ENCODE peak calls at places on chromosomes 13 and 19, in seven cellular contexts. G, F, Q, V, Z, K and W are unnamed samples.

GRCh38 chr13:102983496-102983895 is 82.7 kb downstream of the SLC10A2 start:
- DNase-seq in F (no peak), G (no peak), K (peak), V (no peak), Q (no peak), Z (no peak), W (no peak)

GRCh38 chr13:111856571-111856970 is 210.4 kb upstream of the SOX1 start:
- DNase-seq in V (no peak), Z (no peak), K (no peak), Q (no peak), F (no peak), G (no peak), W (no peak)

GRCh38 chr13:113374511-113375175 is 10.7 kb upstream of the GRTP1 start:
- DNase-seq in Z (no peak), V (no peak), K (no peak), G (no peak), Q (no peak), F (no peak), W (no peak)

GRCh38 chr13:21458457-21458815 is 667 bp downstream of the ZDHHC20 start:
- DNase-seq in G (peak), K (peak), V (no peak), Q (no peak), F (no peak), Z (no peak), W (peak)

GRCh38 chr13:102128216-102128800 is 273.5 kb downstream of the FGF14 start:
- DNase-seq in K (no peak), Z (no peak), G (no peak), V (no peak), Q (peak), F (peak), W (peak)

GRCh38 chr19:51980116-51980736 is 6.4 kb downstream of the ZNF350 start:
- DNase-seq in V (no peak), G (no peak), Z (no peak), Q (no peak), K (peak), F (no peak), W (no peak)

GRCh38 chr19:34364830-34365462 is at the start of gene GPI:
- DNase-seq in Z (peak), K (peak), Q (peak), G (peak), V (no peak), F (peak), W (peak)

GRCh38 chr13:98217597-98217996 is 40.5 kb upstream of the RNF113B start:
- DNase-seq in Z (no peak), G (no peak), V (no peak), F (no peak), Q (no peak), K (no peak), W (no peak)

GRCh38 chr19:48735031-48735615 is 5.3 kb downstream of the RASIP1 start:
- DNase-seq in Q (peak), V (no peak), Z (no peak), K (peak), F (no peak), G (peak), W (peak)

GRCh38 chr19:4870025-4870700 is 2.7 kb upstream of the PLIN3 start:
- DNase-seq in Q (peak), G (peak), K (peak), F (peak), Z (peak), V (no peak), W (peak)

GRCh38 chr19:3268326-3268725 is 43.9 kb downstream of the CELF5 start:
- DNase-seq in F (no peak), Q (no peak), G (no peak), Z (no peak), V (no peak), K (no peak), W (no peak)

GRCh38 chr13:44311011-44311481 is 62.6 kb upstream of the SERP2 start:
- DNase-seq in F (peak), Q (no peak), V (no peak), Z (no peak), K (no peak), G (no peak), W (no peak)

GRCh38 chr19:21568816-21569496 is 63.6 kb downstream of the ZNF429 start:
- DNase-seq in Q (no peak), V (no peak), F (peak), Z (no peak), K (peak), G (no peak), W (no peak)

GRCh38 chr19:17671906-17672305 is 16.2 kb downstream of the UNC13A start:
- DNase-seq in V (no peak), G (peak), F (peak), Z (no peak), K (peak), Q (peak), W (peak)

GRCh38 chr13:42495256-42495655 is 78.7 kb upstream of the TNFSF11 start:
- DNase-seq in Z (no peak), Q (peak), K (peak), G (no peak), F (no peak), V (no peak), W (no peak)

GRCh38 chr19:6229951-6230712 is 49.6 kb downstream of the MLLT1 start:
- DNase-seq in Q (no peak), F (no peak), Z (no peak), K (no peak), V (no peak), G (no peak), W (no peak)

GRCh38 chr13:50162001-50162400 is 146.8 kb downstream of the KCNRG start:
- DNase-seq in G (no peak), F (peak), V (no peak), Q (peak), Z (no peak), K (no peak), W (peak)

GRCh38 chr13:21638319-21639282 is 32.3 kb upstream of the FGF9 start:
- DNase-seq in K (peak), G (no peak), Z (no peak), V (peak), Q (peak), F (peak), W (peak)

GRCh38 chr13:99803141-99803540 is 168.4 kb downstream of the ZIC5 start:
- DNase-seq in Q (no peak), K (no peak), F (no peak), Z (no peak), G (no peak), V (no peak), W (no peak)
- H3K18ac ChIP-seq in Q (no peak), K (no peak), F (no peak), Z (no peak), G (no peak), V (no peak), W (no peak)

DNA sequence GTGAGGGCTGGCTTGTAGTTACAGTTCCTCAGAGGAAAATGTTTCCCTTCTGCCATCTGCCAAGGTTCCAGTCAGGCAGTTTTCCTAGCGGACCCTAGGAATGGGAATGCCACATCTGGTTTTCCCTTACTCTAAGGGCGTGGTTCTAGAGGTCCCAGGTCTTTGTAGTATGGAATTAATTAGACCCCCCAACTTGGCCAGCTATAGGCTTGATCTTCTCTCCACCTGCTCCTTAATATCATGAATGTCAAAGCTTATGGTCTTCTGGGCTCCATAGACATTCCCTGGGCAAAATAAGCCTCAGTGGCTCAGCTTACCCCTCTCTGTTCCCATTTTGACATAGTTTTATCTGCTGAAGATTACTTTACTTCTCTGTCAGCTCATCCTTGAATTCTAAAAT is 70.0 kb downstream of the ZNF568 start:
- DNase-seq in F (no peak), G (no peak), K (no peak), V (no peak), Q (no peak), Z (no peak), W (no peak)
- H2AK5ac ChIP-seq in F (no peak), G (no peak), K (no peak), V (no peak), Q (no peak), Z (no peak), W (no peak)

DNA sequence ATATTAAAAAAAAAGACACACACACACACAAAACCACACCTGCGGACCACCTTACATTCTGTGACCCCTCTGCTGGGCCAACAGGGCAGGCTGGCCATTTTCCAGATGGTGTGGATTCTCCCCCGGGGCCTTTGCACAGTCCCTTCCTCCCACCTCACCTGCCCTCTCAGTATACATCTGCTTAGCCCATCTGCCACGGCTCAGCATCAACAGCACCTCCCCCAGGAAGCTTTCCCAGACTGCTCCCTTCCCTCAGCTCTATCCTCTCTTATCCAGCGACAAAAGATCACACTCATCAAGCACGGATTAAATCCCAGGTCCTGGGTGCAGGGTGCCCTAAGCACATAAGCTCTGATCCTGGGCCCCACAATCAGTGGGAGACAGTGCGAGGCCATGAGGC is 4.5 kb downstream of the ZNF787 start:
- DNase-seq in G (no peak), Z (no peak), V (no peak), F (no peak), Q (no peak), K (no peak), W (no peak)
- H3K18ac ChIP-seq in G (no peak), Z (no peak), V (peak), F (no peak), Q (no peak), K (no peak), W (no peak)

DNA sequence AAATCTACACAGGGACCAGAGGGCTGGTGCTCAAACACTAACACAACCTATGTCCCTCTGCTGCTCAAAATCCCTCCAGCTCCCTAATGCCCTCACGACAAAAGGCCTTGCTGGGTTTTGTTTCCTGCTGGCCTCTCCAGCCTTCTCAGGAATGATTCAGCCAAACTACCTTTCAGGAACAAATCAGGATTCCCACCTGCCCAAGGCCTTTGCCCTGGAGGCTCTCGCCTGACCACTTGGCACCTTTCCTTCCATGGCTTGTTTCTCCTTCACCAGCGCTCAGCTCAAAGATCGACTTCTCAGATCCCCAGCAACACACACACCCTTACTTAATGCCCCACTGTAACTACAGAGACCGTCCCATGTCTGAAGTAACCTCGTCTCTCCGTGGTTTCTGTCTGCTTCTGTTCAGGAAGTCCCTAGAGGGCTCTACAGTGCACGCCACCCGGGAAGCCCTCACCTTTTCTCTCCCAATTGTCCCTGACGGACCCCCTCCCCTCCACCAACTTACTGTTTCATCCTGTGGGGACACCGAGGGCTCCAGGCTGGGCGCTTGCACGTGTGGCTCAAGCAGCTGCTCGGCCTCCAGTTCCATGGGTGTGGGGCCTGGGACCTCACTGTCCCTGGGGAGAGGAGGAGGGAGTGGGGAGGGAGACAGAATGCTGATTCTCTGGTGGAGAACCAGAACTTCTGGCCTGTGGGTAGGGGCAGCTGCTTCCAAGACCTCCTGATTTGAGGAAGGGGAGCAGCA is 3.3 kb upstream of the SIX5 start:
- DNase-seq in F (no peak), V (no peak), G (no peak), K (no peak), Z (no peak), Q (no peak), W (no peak)
- H2AK5ac ChIP-seq in F (no peak), V (no peak), G (no peak), K (no peak), Z (no peak), Q (peak), W (no peak)

GRCh38 chr19:14565298-14565679 is 6.6 kb downstream of the NDUFB7 start:
- DNase-seq in F (no peak), V (no peak), Q (no peak), G (peak), Z (no peak), K (no peak), W (no peak)
- H3K18ac ChIP-seq in F (no peak), V (no peak), Q (no peak), G (no peak), Z (no peak), K (no peak), W (no peak)

DNA sequence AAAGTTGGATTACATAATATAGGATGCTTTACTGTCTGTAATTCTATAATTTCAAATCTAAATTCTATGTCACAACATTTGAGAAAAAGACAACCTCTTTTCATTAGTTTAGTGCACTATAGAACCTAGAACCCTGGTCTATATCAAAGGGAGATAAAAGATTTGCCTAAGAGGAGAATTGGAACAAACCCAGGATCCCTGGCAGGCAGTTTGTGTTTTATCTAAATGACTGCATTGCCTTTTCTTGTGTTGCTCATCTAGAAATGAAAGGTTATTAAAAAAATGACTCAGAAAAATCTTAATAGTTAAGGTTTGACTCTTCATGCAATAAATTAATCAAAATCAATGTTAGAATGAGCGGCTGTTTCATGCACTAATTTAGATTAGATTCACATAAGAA is 96.7 kb downstream of the PCDH9 start:
- DNase-seq in Q (no peak), G (no peak), K (no peak), Z (no peak), V (no peak), F (peak), W (no peak)
- H2AK5ac ChIP-seq in Q (no peak), G (no peak), K (no peak), Z (no peak), V (no peak), F (no peak), W (no peak)

GRCh38 chr13:105960326-105960725 is 575.1 kb downstream of the EFNB2 start:
- DNase-seq in V (no peak), Z (no peak), G (no peak), Q (no peak), F (no peak), K (no peak), W (no peak)

GRCh38 chr13:105956891-105957290 is 578.6 kb downstream of the EFNB2 start:
- DNase-seq in G (no peak), K (peak), Z (no peak), Q (peak), V (no peak), F (no peak), W (no peak)

GRCh38 chr13:105962080-105962479 is 573.4 kb downstream of the EFNB2 start:
- DNase-seq in F (no peak), K (no peak), Q (no peak), G (no peak), V (no peak), Z (no peak), W (no peak)

GRCh38 chr13:105961438-105961837 is 574.0 kb downstream of the EFNB2 start:
- DNase-seq in K (no peak), Z (no peak), Q (no peak), F (no peak), V (no peak), G (no peak), W (no peak)

DNA sequence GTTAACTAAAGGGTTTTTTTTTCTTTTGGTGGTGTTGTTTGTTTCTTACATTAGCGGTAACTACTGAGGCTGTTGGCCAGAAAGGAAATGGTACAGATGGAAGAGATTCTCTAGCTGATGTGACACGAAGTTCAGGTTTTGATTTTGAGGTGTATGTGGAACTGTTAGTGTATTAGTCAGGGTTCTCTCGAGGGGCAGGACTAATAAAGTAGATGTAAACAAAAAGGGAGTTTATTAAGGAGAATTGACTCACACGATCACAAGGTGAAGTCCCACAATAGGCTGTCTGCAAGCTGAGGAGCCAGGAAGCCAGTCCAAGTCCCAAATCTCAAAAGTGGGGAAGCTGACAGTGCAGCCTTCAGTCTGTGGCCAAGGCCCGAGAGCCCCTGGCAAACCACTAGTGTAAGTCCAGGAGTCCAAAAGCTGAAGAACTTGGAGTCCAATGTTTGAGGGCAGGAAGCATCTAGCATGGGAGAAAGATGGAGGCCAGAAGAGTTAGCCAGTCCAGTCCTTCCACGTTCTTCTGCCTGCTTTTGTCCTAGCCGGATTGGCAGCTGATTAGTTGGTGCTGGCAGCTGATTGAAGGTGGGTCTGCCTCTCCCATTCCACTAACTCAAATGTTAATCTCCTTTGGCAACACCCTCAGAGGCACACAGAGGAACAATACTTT is 577.6 kb downstream of the EFNB2 start:
- DNase-seq in G (no peak), V (no peak), F (no peak), Z (no peak), Q (peak), K (no peak), W (no peak)
- H3K18ac ChIP-seq in G (no peak), V (no peak), F (no peak), Z (no peak), Q (no peak), K (no peak), W (no peak)

GRCh38 chr19:45488708-45489107 is 8.1 kb downstream of the RTN2 start:
- DNase-seq in F (no peak), Q (no peak), K (no peak), V (no peak), Z (no peak), G (no peak), W (no peak)
- H2AK5ac ChIP-seq in F (no peak), Q (no peak), K (no peak), V (peak), Z (no peak), G (no peak), W (no peak)